ENCODE peak calls at places on chromosomes 11 and 22, in four cellular contexts. One of them, this sample, is unnamed.

GRCh38 chr11:112318193-112318592 is 57.5 kb upstream of the PLET1 start:
- DNase-seq in IMR-90: peak; percentile 96
- DNase-seq in mesendoderm: no peak
- DNase-seq in neuronal stem cell: no peak
- DNase-seq in this sample: peak; percentile 27

GRCh38 chr11:45847908-45848316 is 637 bp downstream of the CRY2 start:
- DNase-seq in mesendoderm: peak; percentile 90
- DNase-seq in neuronal stem cell: peak; percentile 32
- DNase-seq in IMR-90: peak; percentile 64
- DNase-seq in this sample: peak; percentile 45

GRCh38 chr11:87437844-87438223 is 400.1 kb downstream of the TMEM135 start:
- DNase-seq in mesendoderm: peak; percentile 60
- DNase-seq in IMR-90: peak; percentile 84
- DNase-seq in neuronal stem cell: no peak
- DNase-seq in this sample: peak; percentile 72

GRCh38 chr11:44944853-44945235 is 5.8 kb downstream of the TP53I11 start:
- DNase-seq in neuronal stem cell: no peak
- DNase-seq in IMR-90: no peak
- DNase-seq in mesendoderm: peak; percentile 56
- DNase-seq in this sample: no peak

GRCh38 chr22:19674129-19674928 is 40.0 kb upstream of the SEPTIN5 start:
- DNase-seq in neuronal stem cell: no peak
- DNase-seq in mesendoderm: no peak
- DNase-seq in IMR-90: no peak
- DNase-seq in this sample: no peak

GRCh38 chr11:62489204-62489603 is 57.4 kb downstream of the AHNAK start:
- DNase-seq in IMR-90: peak; percentile 52
- DNase-seq in mesendoderm: no peak
- DNase-seq in neuronal stem cell: no peak
- DNase-seq in this sample: no peak

GRCh38 chr11:46112961-46113617 is 8.2 kb downstream of the PHF21A start:
- DNase-seq in mesendoderm: peak; percentile 86
- DNase-seq in IMR-90: peak; percentile 68
- DNase-seq in neuronal stem cell: peak; percentile 35
- DNase-seq in this sample: peak; percentile 64

GRCh38 chr11:45921561-45922424 is 663 bp upstream of the LARGE2 start:
- DNase-seq in IMR-90: no peak
- DNase-seq in mesendoderm: peak; percentile 89
- DNase-seq in neuronal stem cell: peak; percentile 65
- DNase-seq in this sample: peak; percentile 51

GRCh38 chr11:36488096-36488495 is 22.0 kb downstream of the TRAF6 start:
- DNase-seq in IMR-90: no peak
- DNase-seq in neuronal stem cell: no peak
- DNase-seq in mesendoderm: no peak
- DNase-seq in this sample: no peak

GRCh38 chr11:62933285-62933684 is 12.1 kb upstream of the CHRM1 start:
- DNase-seq in neuronal stem cell: no peak
- DNase-seq in IMR-90: no peak
- DNase-seq in mesendoderm: no peak
- DNase-seq in this sample: no peak

GRCh38 chr11:873723-874122 is 31.1 kb downstream of the TSPAN4 start:
- DNase-seq in mesendoderm: no peak
- DNase-seq in IMR-90: peak; percentile 11
- DNase-seq in neuronal stem cell: no peak
- DNase-seq in this sample: no peak

GRCh38 chr11:3215346-3216026 is 3.1 kb downstream of the MRGPRG start:
- DNase-seq in IMR-90: no peak
- DNase-seq in mesendoderm: peak; percentile 27
- DNase-seq in neuronal stem cell: no peak
- DNase-seq in this sample: no peak

GRCh38 chr11:110029714-110030113 is 63.5 kb upstream of the ZC3H12C start:
- DNase-seq in mesendoderm: no peak
- DNase-seq in neuronal stem cell: no peak
- DNase-seq in IMR-90: no peak
- DNase-seq in this sample: no peak

GRCh38 chr11:46761807-46762206 is 42.8 kb downstream of the F2 start:
- DNase-seq in neuronal stem cell: no peak
- DNase-seq in IMR-90: no peak
- DNase-seq in mesendoderm: no peak
- DNase-seq in this sample: no peak

GRCh38 chr22:39664485-39665200 is 94.1 kb downstream of the CACNA1I start:
- DNase-seq in neuronal stem cell: peak; percentile 62
- DNase-seq in IMR-90: no peak
- DNase-seq in mesendoderm: peak; percentile 88
- DNase-seq in this sample: no peak

GRCh38 chr11:22454461-22454860 is 116.3 kb downstream of the SLC17A6 start:
- DNase-seq in IMR-90: peak; percentile 42
- DNase-seq in neuronal stem cell: no peak
- DNase-seq in mesendoderm: no peak
- DNase-seq in this sample: no peak

GRCh38 chr22:38435010-38435409 is 20.0 kb downstream of the KCNJ4 start:
- DNase-seq in IMR-90: no peak
- DNase-seq in mesendoderm: peak; percentile 58
- DNase-seq in neuronal stem cell: no peak
- DNase-seq in this sample: no peak

GRCh38 chr22:17098379-17098819 is 13.6 kb downstream of the IL17RA start:
- DNase-seq in IMR-90: no peak
- DNase-seq in mesendoderm: no peak
- DNase-seq in neuronal stem cell: no peak
- DNase-seq in this sample: no peak

GRCh38 chr11:118476676-118477075 is 40.4 kb downstream of the KMT2A start:
- DNase-seq in neuronal stem cell: no peak
- DNase-seq in mesendoderm: no peak
- DNase-seq in IMR-90: no peak
- DNase-seq in this sample: no peak

GRCh38 chr11:353315-353857 is 15.9 kb upstream of the B4GALNT4 start:
- DNase-seq in IMR-90: peak; percentile 77
- DNase-seq in neuronal stem cell: no peak
- DNase-seq in mesendoderm: peak; percentile 57
- DNase-seq in this sample: no peak

GRCh38 chr11:81237139-81237538 is 1496.5 kb downstream of the FAM181B start:
- DNase-seq in mesendoderm: peak; percentile 68
- DNase-seq in neuronal stem cell: peak; percentile 50
- DNase-seq in IMR-90: peak; percentile 4
- DNase-seq in this sample: peak; percentile 54

DNA sequence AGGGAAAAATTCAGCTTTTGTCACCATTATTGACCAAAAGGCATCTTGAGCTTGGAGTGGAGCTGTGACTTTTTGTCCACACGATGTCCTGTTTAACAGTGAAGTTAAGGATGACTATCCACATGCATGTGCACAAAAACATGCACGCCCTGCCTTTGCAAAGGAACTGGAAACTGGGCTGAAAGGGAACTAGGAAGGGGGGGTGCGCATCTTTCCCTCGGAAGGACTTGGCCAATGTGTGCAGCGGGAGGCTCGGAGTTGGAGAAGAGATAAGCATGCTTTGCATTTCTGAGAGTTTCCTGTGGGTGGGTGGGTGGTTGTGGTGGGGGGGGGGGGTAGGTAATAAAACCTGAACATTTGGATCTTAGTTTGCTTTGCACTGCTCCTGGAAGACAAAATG is 421 bp upstream of the KIRREL3 start:
- DNase-seq in IMR-90: peak; percentile 21
- DNase-seq in mesendoderm: no peak
- DNase-seq in neuronal stem cell: no peak
- DNase-seq in this sample: no peak
- H3K4me3 ChIP-seq in IMR-90: peak overlapping the region; percentile 88
- H3K4me3 ChIP-seq in mesendoderm: no peak overlapping the region
- H3K4me3 ChIP-seq in neuronal stem cell: no peak overlapping the region
- H3K4me3 ChIP-seq in this sample: no peak overlapping the region

GRCh38 chr22:46060292-46061123 is 83.5 kb upstream of the WNT7B start:
- DNase-seq in IMR-90: no peak
- DNase-seq in neuronal stem cell: no peak
- DNase-seq in mesendoderm: no peak
- DNase-seq in this sample: no peak
- H4K8ac ChIP-seq in IMR-90: no peak overlapping the region
- H4K8ac ChIP-seq in neuronal stem cell: no peak overlapping the region
- H4K8ac ChIP-seq in mesendoderm: no peak overlapping the region
- H4K8ac ChIP-seq in this sample: no peak overlapping the region

GRCh38 chr11:123301696-123302400 is 106.8 kb upstream of the CLMP start:
- DNase-seq in IMR-90: peak; percentile 11
- DNase-seq in mesendoderm: peak; percentile 89
- DNase-seq in neuronal stem cell: peak; percentile 73
- DNase-seq in this sample: peak; percentile 68
- H3K4me3 ChIP-seq in IMR-90: peak overlapping the region; percentile 32
- H3K4me3 ChIP-seq in mesendoderm: peak overlapping the region; percentile 34
- H3K4me3 ChIP-seq in neuronal stem cell: peak overlapping the region; percentile 30
- H3K4me3 ChIP-seq in this sample: peak overlapping the region; percentile 62

GRCh38 chr11:128518493-128519207 is 68.7 kb downstream of the ETS1 start:
- DNase-seq in IMR-90: no peak
- DNase-seq in mesendoderm: no peak
- DNase-seq in neuronal stem cell: no peak
- DNase-seq in this sample: no peak

GRCh38 chr11:128517457-128518230 is 69.7 kb downstream of the ETS1 start:
- DNase-seq in IMR-90: no peak
- DNase-seq in mesendoderm: no peak
- DNase-seq in neuronal stem cell: no peak
- DNase-seq in this sample: no peak

GRCh38 chr11:128515766-128516466 is 71.4 kb downstream of the ETS1 start:
- DNase-seq in neuronal stem cell: no peak
- DNase-seq in mesendoderm: no peak
- DNase-seq in IMR-90: no peak
- DNase-seq in this sample: no peak

GRCh38 chr11:128516467-128516778 is 70.9 kb downstream of the ETS1 start:
- DNase-seq in mesendoderm: no peak
- DNase-seq in neuronal stem cell: no peak
- DNase-seq in IMR-90: no peak
- DNase-seq in this sample: no peak

GRCh38 chr11:128516886-128517285 is 70.5 kb downstream of the ETS1 start:
- DNase-seq in mesendoderm: no peak
- DNase-seq in IMR-90: no peak
- DNase-seq in neuronal stem cell: no peak
- DNase-seq in this sample: no peak
- H4K8ac ChIP-seq in mesendoderm: no peak overlapping the region
- H4K8ac ChIP-seq in IMR-90: peak overlapping the region; percentile 49
- H4K8ac ChIP-seq in neuronal stem cell: no peak overlapping the region
- H4K8ac ChIP-seq in this sample: no peak overlapping the region

GRCh38 chr11:115503083-115503885 is 931 bp downstream of the CADM1 start:
- DNase-seq in mesendoderm: peak; percentile 87
- DNase-seq in neuronal stem cell: peak; percentile 57
- DNase-seq in IMR-90: peak; percentile 71
- DNase-seq in this sample: peak; percentile 87

GRCh38 chr11:115501504-115501894 is 2.7 kb downstream of the CADM1 start:
- DNase-seq in neuronal stem cell: no peak
- DNase-seq in IMR-90: no peak
- DNase-seq in mesendoderm: peak; percentile 16
- DNase-seq in this sample: no peak

GRCh38 chr11:115500547-115501503 is 3.4 kb downstream of the CADM1 start:
- DNase-seq in mesendoderm: peak; percentile 31
- DNase-seq in neuronal stem cell: peak; percentile 3
- DNase-seq in IMR-90: no peak
- DNase-seq in this sample: no peak

GRCh38 chr11:115502636-115503082 is 1.6 kb downstream of the CADM1 start:
- DNase-seq in IMR-90: no peak
- DNase-seq in mesendoderm: no peak
- DNase-seq in neuronal stem cell: no peak
- DNase-seq in this sample: no peak

DNA sequence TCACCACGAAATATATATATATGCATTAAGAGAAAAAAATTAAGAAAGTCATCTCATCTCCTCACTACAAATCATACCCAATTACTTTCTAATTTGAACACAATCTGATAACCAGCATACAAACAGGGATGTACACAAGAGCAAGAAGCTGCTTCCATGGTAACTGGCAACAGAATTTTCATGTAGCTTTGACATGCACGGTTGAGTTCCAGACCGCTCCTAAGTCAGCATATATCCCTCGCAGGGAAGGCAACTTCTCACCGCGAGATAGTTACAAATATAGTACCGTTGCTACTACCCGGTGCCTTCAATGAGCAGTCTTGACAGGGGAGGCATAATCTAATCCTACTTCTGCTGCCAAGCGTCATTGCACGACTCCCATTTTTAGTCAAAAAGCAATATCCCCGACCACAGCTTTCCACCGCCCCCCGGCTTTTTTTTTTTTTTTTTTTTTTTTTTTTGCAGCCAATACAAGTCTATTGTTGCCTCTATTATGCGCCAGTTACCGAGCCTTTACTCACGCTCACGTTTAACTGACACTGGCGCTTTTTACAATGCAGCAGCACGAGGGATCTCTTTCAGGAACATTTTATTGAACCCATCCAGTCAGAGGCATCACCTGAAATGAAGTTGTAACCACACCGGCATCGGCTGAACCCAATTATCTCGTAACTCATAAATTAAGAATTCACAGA is 2.2 kb downstream of the CADM1 start:
- DNase-seq in mesendoderm: peak; percentile 38
- DNase-seq in neuronal stem cell: peak; percentile 23
- DNase-seq in IMR-90: peak; percentile 21
- DNase-seq in this sample: peak; percentile 18
- H3K4me3 ChIP-seq in mesendoderm: no peak overlapping the region
- H3K4me3 ChIP-seq in neuronal stem cell: peak overlapping the region; percentile 73
- H3K4me3 ChIP-seq in IMR-90: peak overlapping the region; percentile 60
- H3K4me3 ChIP-seq in this sample: no peak overlapping the region

DNA sequence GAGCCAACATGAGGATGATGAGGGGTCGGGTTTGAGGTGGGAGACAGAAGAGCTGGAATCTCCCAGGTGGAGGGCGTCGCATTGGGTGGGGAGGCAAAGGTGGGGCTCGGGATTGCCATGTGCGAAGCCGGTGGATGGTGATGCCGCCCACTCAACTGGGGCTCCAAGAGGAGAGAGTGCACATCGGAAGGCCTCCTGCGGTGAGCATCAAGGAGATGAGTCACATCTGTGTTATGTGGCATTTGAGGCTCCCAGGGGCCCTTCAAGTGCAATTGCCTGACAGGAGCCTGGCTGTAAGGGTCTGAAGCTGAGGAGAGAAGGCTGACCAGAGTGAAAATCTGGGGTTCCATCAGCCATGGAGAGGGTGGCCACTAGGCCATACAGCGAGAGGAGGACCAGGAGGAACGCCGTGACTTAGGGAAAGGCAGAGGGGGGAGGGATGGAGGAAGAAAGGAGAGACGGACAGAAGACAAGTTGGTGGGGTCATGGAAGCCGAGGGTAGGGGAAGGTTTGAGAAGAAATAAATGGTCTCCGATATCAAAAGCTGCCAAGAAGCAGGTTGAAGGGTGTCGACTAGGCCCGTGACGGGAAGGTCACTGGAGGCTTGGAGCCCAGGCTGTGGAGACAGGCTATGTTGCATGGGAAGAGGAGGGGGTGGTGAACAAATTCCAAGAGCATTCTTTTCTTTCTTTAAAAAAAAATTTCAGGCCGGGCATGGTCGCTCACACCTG is 21.3 kb downstream of the RASD2 start:
- DNase-seq in neuronal stem cell: no peak
- DNase-seq in IMR-90: peak; percentile 84
- DNase-seq in mesendoderm: peak; percentile 90
- DNase-seq in this sample: no peak
- H4K8ac ChIP-seq in neuronal stem cell: no peak overlapping the region
- H4K8ac ChIP-seq in IMR-90: peak overlapping the region; percentile 55
- H4K8ac ChIP-seq in mesendoderm: no peak overlapping the region
- H4K8ac ChIP-seq in this sample: no peak overlapping the region

GRCh38 chr22:23184100-23184763 is 3.9 kb downstream of the BCR start:
- DNase-seq in IMR-90: no peak
- DNase-seq in neuronal stem cell: no peak
- DNase-seq in mesendoderm: no peak
- DNase-seq in this sample: no peak
- H3K4me3 ChIP-seq in IMR-90: no peak overlapping the region
- H3K4me3 ChIP-seq in neuronal stem cell: no peak overlapping the region
- H3K4me3 ChIP-seq in mesendoderm: no peak overlapping the region
- H3K4me3 ChIP-seq in this sample: no peak overlapping the region